ENCODE peak calls at places on chromosomes 4 and X, in five cellular contexts. A is GM23248, F is GM12878, I is K562, G is A549. N is an unnamed sample.

GRCh38 chr4:34250562-34250961 is 1993.8 kb downstream of the ARAP2 start:
- DNase-seq in F (no peak), I (no peak), G (no peak), A (peak), N (no peak)

GRCh38 chr4:38141808-38142500 is 181.8 kb downstream of the PTTG2 start:
- DNase-seq in F (no peak), A (peak), I (no peak), G (no peak), N (no peak)

GRCh38 chrX:119790977-119791436 is 423 bp downstream of the RPL39 start:
- DNase-seq in A (peak), F (no peak), G (peak), I (peak), N (peak)

GRCh38 chrX:10011991-10012390 is 44.8 kb downstream of the CLDN34 start:
- DNase-seq in I (no peak), A (no peak), G (peak), F (no peak), N (no peak)

GRCh38 chrX:68895339-68896250 is 66.8 kb downstream of the EFNB1 start:
- DNase-seq in F (no peak), A (peak), G (peak), I (peak), N (no peak)

GRCh38 chr4:146155152-146155724 is 20.3 kb upstream of the LSM6 start:
- DNase-seq in A (no peak), G (no peak), F (no peak), I (no peak), N (no peak)

GRCh38 chrX:127879585-127879984 is 172.6 kb downstream of the ACTRT1 start:
- DNase-seq in A (no peak), G (no peak), F (no peak), I (no peak), N (no peak)

GRCh38 chr4:141307241-141307689 is 86.6 kb downstream of the ZNF330 start:
- DNase-seq in G (peak), F (peak), A (peak), I (peak), N (peak)

GRCh38 chr4:17712166-17712565 is 69.3 kb downstream of the FAM184B start:
- DNase-seq in I (no peak), G (no peak), A (no peak), F (no peak), N (no peak)

GRCh38 chr4:96642486-96642885 is 802.6 kb downstream of the PDHA2 start:
- DNase-seq in I (no peak), F (no peak), A (no peak), G (no peak), N (no peak)

GRCh38 chr4:11739992-11740391 is 311.3 kb upstream of the HS3ST1 start:
- DNase-seq in G (no peak), F (no peak), A (no peak), I (no peak), N (no peak)

GRCh38 chr4:111943796-111944203 is 201.5 kb upstream of the FAM241A start:
- DNase-seq in G (peak), F (no peak), I (no peak), A (peak), N (no peak)

GRCh38 chrX:123087326-123087725 is 96.8 kb upstream of the GRIA3 start:
- DNase-seq in G (peak), F (no peak), I (no peak), A (peak), N (no peak)

GRCh38 chrX:114166601-114167000 is 417.3 kb upstream of the HTR2C start:
- DNase-seq in F (no peak), G (no peak), A (no peak), I (no peak), N (no peak)

GRCh38 chr4:155474758-155475157 is 98.0 kb upstream of the MAP9 start:
- DNase-seq in F (no peak), A (no peak), I (no peak), G (no peak), N (no peak)

GRCh38 chrX:125605145-125605544 is 285.5 kb downstream of the TEX13C start:
- DNase-seq in I (no peak), G (no peak), A (no peak), F (no peak), N (no peak)

GRCh38 chrX:68652327-68652930 is 5.0 kb downstream of the STARD8 start:
- DNase-seq in G (peak), A (peak), I (no peak), F (no peak), N (no peak)

GRCh38 chr4:89954906-89955305 is 60.3 kb downstream of the MMRN1 start:
- DNase-seq in A (no peak), F (no peak), G (no peak), I (no peak), N (no peak)

GRCh38 chrX:85544609-85545008 is 165.1 kb upstream of the POF1B start:
- DNase-seq in G (no peak), A (peak), F (no peak), I (no peak), N (no peak)

GRCh38 chr4:16418814-16419213 is 192.5 kb upstream of the TAPT1 start:
- DNase-seq in F (no peak), G (peak), I (no peak), A (peak), N (no peak)

GRCh38 chr4:107408968-107409367 is 311.1 kb downstream of the PAPSS1 start:
- DNase-seq in I (no peak), G (no peak), F (no peak), A (no peak), N (no peak)

GRCh38 chrX:40469316-40469715 is 111.5 kb upstream of the ATP6AP2 start:
- DNase-seq in G (no peak), F (no peak), A (no peak), I (no peak), N (no peak)

GRCh38 chrX:17397074-17397473 is 22.1 kb downstream of the NHS start:
- DNase-seq in I (no peak), G (peak), A (peak), F (no peak), N (no peak)

GRCh38 chrX:54415534-54416350 is 24.5 kb upstream of the TSR2 start:
- DNase-seq in I (no peak), A (no peak), G (no peak), F (no peak), N (no peak)

GRCh38 chr4:38872620-38873019 is 5.0 kb downstream of the FAM114A1 start:
- DNase-seq in I (no peak), G (peak), A (peak), F (no peak), N (no peak)

DNA sequence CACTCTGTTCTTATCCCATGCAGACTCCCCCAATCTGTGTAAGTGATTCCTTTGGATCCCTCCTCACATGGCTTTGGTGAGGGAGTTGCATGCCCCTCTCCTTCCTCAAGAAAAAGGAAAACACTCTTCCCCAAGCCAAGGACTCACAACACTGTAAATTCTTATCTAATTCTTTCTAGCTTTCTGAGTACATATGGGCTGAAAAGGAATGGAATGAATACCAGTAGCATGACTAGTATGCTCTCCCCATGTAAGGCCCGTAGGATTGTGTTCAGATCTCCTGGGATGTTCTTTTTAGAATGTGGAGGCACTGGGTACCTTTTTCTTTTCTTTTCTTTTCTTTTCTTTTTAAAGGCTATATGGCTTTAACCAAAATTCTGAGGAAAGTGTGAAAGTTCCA is 17.0 kb upstream of the MAGED1 start:
- DNase-seq in A (peak), F (no peak), I (no peak), G (no peak), N (no peak)
- H3K4me2 ChIP-seq in A (peak), F (no peak), I (no peak), G (no peak), N (no peak)

DNA sequence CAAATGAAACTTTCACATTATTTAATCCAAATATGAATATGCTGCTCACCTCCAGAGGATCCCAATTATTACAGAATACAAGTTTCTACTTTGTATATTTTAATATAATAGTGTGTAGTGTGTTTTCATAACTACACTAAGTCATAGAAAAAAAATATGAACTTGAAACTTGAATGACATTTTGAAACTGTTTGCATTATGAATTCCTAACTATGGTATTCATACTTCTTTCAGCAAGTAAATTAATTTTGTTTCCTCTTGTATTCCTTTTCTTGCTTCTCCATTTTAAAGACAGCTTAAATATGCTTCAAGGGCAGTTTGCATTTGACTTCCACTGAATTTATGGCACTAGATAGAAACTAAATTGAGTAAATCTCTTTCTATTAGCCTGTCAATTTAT is 177.1 kb downstream of the BMPR1B start:
- DNase-seq in G (peak), F (no peak), I (no peak), A (no peak), N (no peak)
- H3K4me2 ChIP-seq in G (peak), F (no peak), I (no peak), A (no peak), N (no peak)

GRCh38 chr4:1296324-1297022 is 6.8 kb downstream of the MAEA start:
- DNase-seq in G (no peak), A (no peak), I (no peak), F (no peak), N (no peak)
- H3K4me2 ChIP-seq in G (no peak), A (no peak), I (no peak), F (no peak), N (no peak)

GRCh38 chr4:157423526-157424020 is 203.0 kb downstream of the GRIA2 start:
- DNase-seq in G (no peak), I (no peak), A (no peak), F (no peak), N (no peak)

GRCh38 chr4:157421365-157421764 is 200.8 kb downstream of the GRIA2 start:
- DNase-seq in A (no peak), F (no peak), G (no peak), I (no peak), N (no peak)

GRCh38 chr4:157425897-157426296 is 205.4 kb downstream of the GRIA2 start:
- DNase-seq in F (no peak), G (no peak), A (no peak), I (no peak), N (no peak)
- H3K4me2 ChIP-seq in F (no peak), G (no peak), A (no peak), I (no peak), N (no peak)

GRCh38 chrX:77953708-77954107 is 15.7 kb downstream of the PGAM4 start:
- DNase-seq in G (peak), F (no peak), A (peak), I (no peak), N (no peak)
- H3K4me2 ChIP-seq in G (peak), F (no peak), A (no peak), I (peak), N (no peak)

DNA sequence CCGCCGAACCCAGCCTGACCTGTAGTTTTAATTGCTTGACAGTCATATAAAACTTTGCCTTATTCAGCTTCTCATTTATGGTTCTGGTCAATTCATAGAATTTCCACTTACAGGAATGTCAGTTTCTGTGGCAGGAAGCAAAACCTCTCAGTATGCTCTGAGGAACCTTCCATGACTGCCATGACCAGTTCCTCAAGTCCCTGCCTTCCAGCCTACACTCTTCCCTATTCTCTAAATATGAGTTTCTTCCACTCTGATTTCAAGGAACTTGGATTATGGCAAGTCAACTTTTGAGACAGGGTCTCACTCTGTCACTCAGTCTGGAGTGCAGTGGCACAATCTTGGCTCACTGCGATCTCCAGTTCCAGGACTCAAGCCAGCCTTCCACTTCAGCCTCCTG is 26.0 kb upstream of the NSUN7 start:
- DNase-seq in F (no peak), I (no peak), A (no peak), G (no peak), N (no peak)
- H3K4me2 ChIP-seq in F (no peak), I (no peak), A (no peak), G (no peak), N (no peak)

GRCh38 chr4:113179091-113179490 is 129.6 kb downstream of the ANK2 start:
- DNase-seq in F (no peak), G (no peak), I (no peak), A (peak), N (no peak)
- H3K4me2 ChIP-seq in F (no peak), G (no peak), I (no peak), A (no peak), N (no peak)

GRCh38 chrX:115345654-115346014 is 56.1 kb downstream of the LUZP4 start:
- DNase-seq in F (no peak), G (no peak), I (no peak), A (no peak), N (no peak)
- H3K4me2 ChIP-seq in F (no peak), G (peak), I (no peak), A (peak), N (no peak)

DNA sequence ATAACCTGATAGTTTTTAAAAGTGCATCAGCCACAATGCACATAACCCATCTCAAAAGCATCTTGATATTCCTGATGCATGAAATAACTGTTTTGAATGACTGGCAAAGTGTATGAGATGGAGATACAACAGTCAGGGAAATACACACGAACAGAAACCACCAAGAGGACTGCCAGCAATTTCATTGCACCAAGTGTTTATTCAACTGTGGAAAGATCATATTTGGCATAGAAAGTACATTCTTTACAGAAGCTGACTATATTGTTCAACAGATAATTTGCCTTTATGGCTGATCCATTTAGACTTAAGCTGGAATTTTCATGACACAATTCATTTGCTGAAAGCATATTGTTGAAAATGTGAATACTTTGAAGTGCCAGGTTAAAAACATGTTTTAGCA is 139.5 kb downstream of the SLIT2 start:
- DNase-seq in G (no peak), I (no peak), A (peak), F (no peak), N (no peak)
- H3K4me2 ChIP-seq in G (no peak), I (no peak), A (no peak), F (no peak), N (no peak)